ENCODE peak calls at places on chromosomes 16 and 17, in five cellular contexts. B, E, P, O and Q are unnamed samples.

GRCh38 chr17:18246880-18247612 is 11.5 kb downstream of the FLII start:
- DNase-seq in B (peak), E (peak), P (peak), O (peak), Q (no peak)

GRCh38 chr17:64155751-64156544 is 26.0 kb upstream of the ERN1 start:
- DNase-seq in B (peak), E (peak), P (no peak), O (peak), Q (no peak)

GRCh38 chr16:31478956-31479355 is 4.0 kb upstream of the SLC5A2 start:
- DNase-seq in B (no peak), E (no peak), P (no peak), O (no peak), Q (no peak)

GRCh38 chr17:82120148-82120547 is 22.1 kb upstream of the FASN start:
- DNase-seq in B (peak), E (no peak), P (peak), O (no peak), Q (no peak)

GRCh38 chr17:47714773-47715396 is 18.2 kb upstream of the TBX21 start:
- DNase-seq in B (no peak), E (no peak), P (no peak), O (no peak), Q (no peak)

GRCh38 chr17:73623247-73623646 is 21.0 kb downstream of the SDK2 start:
- DNase-seq in B (no peak), E (no peak), P (no peak), O (no peak), Q (no peak)

GRCh38 chr17:40319651-40320550 is 10.9 kb downstream of the RARA start:
- DNase-seq in B (peak), E (no peak), P (peak), O (no peak), Q (no peak)

GRCh38 chr16:67406111-67406593 is 10.1 kb downstream of the ZDHHC1 start:
- DNase-seq in B (peak), E (no peak), P (no peak), O (no peak), Q (no peak)

GRCh38 chr17:39928868-39929651 is 1.5 kb downstream of the LRRC3C start:
- DNase-seq in B (peak), E (no peak), P (no peak), O (peak), Q (no peak)

GRCh38 chr16:57889960-57890751 is 80.8 kb downstream of the CNGB1 start:
- DNase-seq in B (peak), E (no peak), P (no peak), O (no peak), Q (no peak)

GRCh38 chr16:3471518-3472176 is 23.6 kb downstream of the C16orf90 start:
- DNase-seq in B (no peak), E (no peak), P (no peak), O (no peak), Q (no peak)

GRCh38 chr17:67514998-67515397 is 137.9 kb downstream of the PITPNC1 start:
- DNase-seq in B (no peak), E (no peak), P (no peak), O (no peak), Q (no peak)

GRCh38 chr16:66359012-66359411 is 7.5 kb upstream of the CDH5 start:
- DNase-seq in B (peak), E (no peak), P (no peak), O (peak), Q (peak)

GRCh38 chr16:86956437-86956836 is 360.8 kb downstream of the C16orf95 start:
- DNase-seq in B (no peak), E (no peak), P (no peak), O (no peak), Q (no peak)

GRCh38 chr16:10338426-10338825 is 47.4 kb upstream of the ATF7IP2 start:
- DNase-seq in B (no peak), E (no peak), P (peak), O (peak), Q (no peak)

GRCh38 chr16:57801098-57801855 is 1.0 kb downstream of the KIFC3 start:
- DNase-seq in B (peak), E (peak), P (peak), O (peak), Q (no peak)

GRCh38 chr17:633133-633532 is 81.5 kb downstream of the VPS53 start:
- DNase-seq in B (peak), E (no peak), P (no peak), O (no peak), Q (no peak)

GRCh38 chr16:78844682-78845081 is 745.2 kb downstream of the WWOX start:
- DNase-seq in B (no peak), E (peak), P (no peak), O (no peak), Q (no peak)

GRCh38 chr16:30715777-30716445 is 16.9 kb downstream of the SRCAP start:
- DNase-seq in B (peak), E (no peak), P (no peak), O (peak), Q (no peak)

GRCh38 chr17:78252701-78253635 is 21.5 kb downstream of the TMEM235 start:
- DNase-seq in B (peak), E (no peak), P (no peak), O (no peak), Q (no peak)

GRCh38 chr17:35972066-35972465 is 9.2 kb downstream of the CCL16 start:
- DNase-seq in B (no peak), E (no peak), P (no peak), O (no peak), Q (no peak)

GRCh38 chr16:21100447-21100846 is 50.2 kb downstream of the DNAH3 start:
- DNase-seq in B (peak), E (no peak), P (peak), O (peak), Q (no peak)

GRCh38 chr16:87244646-87245197 is 72.5 kb downstream of the C16orf95 start:
- DNase-seq in B (no peak), E (no peak), P (no peak), O (no peak), Q (no peak)

DNA sequence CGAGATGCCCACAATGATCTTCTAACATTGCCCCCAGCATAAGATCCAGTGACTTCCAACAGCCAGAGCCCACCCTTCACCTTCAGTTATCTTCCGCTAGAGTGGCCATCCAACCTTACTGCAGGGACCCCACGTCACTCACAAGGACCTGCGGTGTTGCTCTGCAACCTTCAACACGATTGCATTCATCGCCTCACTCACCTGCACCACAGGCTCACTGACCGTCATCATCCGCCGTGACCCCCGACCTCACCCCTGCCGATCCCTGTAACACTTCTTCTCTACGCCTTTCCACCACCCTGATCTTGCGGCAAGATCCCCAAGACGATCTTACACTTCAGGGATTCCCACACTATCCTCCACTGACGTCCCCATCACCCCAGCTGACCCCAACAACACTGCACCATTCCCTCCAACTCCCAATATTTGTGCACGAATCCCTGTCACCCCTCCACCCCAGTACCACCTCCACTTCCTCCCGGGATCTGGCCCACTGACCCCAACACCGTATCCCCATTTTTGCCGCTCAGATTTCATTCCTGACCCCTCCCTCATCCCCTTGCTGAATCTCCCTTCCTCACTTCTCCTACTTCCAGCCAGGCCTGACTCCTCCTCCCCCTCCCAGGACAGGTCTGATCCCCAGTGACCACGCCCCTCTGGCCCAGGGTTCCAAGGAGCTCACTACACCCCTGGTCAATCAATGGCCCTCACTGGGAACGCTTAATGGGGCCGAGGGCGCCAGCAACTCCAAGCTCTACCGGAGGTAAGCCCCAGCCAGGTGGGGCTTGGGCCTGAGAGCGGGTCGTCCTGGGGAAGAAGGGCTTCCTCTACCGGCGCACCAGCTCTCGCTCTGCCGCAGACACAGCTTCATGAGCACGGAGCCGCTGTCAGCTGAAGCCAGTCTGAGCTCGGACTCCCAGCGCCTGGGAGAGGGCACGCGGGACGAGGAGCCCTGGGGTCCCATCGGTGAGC is 7.6 kb downstream of the RUNDC3A start:
- DNase-seq in B (no peak), E (peak), P (no peak), O (no peak), Q (no peak)
- H3K4me2 ChIP-seq in B (peak), E (peak), P (peak), O (peak), Q (peak)

DNA sequence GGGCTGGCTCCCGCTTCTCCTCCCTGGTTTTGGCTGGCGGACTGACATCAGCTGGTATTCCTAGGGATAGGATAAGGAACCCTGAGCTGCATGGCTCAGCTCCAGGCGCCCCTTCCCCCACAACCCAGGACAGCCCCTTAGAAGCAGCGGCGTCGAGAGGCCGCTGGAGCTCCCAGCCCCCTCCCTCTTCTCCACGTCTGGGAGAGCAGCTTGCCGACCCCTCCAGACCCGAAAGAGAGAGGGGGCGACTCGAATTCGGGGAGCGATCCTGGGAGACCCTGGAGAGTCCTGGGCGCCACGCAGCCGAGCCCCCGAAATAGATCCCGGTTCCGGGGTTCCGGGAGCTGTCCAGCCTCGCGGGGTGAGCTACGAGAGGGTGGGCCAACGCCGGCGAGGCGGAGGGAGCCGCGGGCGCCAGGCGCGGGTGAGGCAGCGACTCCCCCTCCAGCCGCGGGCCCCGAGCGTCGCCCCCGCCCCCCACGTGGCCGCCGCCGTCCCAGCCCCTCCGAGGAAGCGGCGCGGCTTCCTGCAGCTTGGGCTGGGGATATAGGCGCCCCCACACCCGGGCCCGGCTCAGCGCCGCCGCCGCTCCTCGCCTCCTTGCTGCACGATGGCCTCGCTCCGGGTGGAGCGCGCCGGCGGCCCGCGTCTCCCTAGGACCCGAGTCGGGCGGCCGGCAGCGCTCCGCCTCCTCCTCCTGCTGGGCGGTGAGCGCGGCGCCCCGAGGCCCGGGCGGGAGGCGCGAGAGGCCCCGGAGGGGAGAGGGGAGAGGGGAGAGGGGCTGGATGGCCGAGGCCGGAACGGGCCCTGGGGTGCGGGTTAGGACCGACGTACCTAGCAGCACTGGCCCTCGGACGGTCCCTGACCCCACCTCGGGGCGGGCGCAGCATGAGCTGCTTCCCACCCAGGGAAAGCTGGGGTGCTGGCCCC is at the start of gene RAMP2:
- DNase-seq in B (peak), E (peak), P (peak), O (no peak), Q (no peak)
- H2AFZ ChIP-seq in B (peak), E (peak), P (peak), O (peak), Q (peak)

DNA sequence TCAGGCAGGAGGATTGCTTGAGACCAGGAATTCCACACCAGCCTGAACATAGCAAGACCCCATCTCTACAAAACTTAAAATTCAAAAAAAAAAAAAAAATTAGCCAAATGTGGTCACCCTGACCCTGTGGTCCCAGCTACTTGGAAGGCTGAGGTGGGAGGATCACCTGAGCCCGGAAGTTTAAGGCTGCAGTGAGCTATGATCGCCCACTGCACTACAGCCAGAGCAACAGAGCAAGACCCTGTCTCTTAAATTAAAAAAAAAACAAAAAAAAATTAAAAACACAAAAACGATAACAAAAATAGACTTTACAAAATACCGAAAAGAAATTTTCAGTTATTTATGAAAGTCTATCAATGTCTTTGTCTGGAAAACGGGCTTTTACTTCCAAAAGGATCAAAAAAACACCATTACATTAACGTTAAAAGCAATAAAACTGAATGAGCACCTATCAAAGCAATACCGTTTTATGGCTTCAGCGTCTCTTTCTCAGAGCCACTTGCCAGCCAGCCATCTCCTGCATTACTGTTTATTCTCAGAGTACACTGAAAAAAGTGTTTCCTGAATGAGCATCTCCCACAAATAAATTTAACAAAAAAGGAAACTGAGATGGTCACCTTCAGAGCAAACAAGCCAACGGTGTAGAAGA is 6.1 kb downstream of the USP7 start:
- DNase-seq in B (no peak), E (no peak), P (no peak), O (no peak), Q (no peak)
- H3K4me2 ChIP-seq in B (peak), E (peak), P (peak), O (no peak), Q (no peak)

GRCh38 chr17:51260960-51261958 is 913 bp downstream of the UTP18 start:
- DNase-seq in B (peak), E (peak), P (peak), O (no peak), Q (no peak)
- H2AFZ ChIP-seq in B (peak), E (peak), P (peak), O (peak), Q (peak)

DNA sequence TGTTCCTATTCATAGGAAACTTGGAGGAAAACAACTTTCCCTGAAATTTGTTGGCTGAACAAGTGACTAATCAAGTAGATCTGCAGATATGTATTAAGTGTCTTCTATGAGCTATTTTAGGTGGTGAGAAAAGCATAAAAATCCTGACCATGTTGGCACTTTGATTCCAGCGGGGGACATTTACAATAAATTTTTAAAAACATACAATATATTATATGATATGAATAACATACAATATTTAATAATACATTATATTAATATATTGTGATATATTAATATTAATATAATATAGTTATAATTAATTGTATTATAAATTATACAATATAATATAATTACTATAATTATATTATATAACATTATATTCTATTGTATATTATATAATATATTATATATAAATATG is 362.9 kb upstream of the SOX9 start:
- DNase-seq in B (no peak), E (no peak), P (no peak), O (no peak), Q (no peak)
- H3K4me2 ChIP-seq in B (no peak), E (no peak), P (no peak), O (no peak), Q (no peak)

DNA sequence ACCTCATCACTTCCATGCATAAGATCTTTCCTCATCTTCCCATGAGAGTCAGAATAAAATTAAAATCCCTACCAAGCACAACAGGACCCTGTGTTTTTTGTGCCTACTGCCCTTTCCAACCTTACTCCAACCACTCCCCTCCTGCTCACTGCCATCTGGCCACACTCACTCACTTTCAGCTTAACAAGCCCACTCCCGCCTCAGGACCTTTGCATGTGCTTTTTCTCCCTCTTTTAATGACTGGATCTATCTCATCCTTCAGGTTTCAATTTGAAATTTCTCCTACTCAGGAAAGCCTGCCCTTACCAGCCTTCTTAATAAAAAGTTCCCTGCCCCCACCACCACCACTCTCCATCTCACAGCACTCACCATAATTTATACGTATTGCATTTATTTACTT is 14.7 kb downstream of the C17orf67 start:
- DNase-seq in B (no peak), E (no peak), P (no peak), O (no peak), Q (no peak)
- H2AFZ ChIP-seq in B (peak), E (no peak), P (no peak), O (no peak), Q (no peak)

GRCh38 chr17:77098884-77099545 is 41.8 kb upstream of the SEC14L1 start:
- DNase-seq in B (peak), E (no peak), P (peak), O (peak), Q (no peak)
- H3K4me2 ChIP-seq in B (peak), E (no peak), P (no peak), O (no peak), Q (no peak)

GRCh38 chr17:44539664-44540063 is 17.6 kb upstream of the FZD2 start:
- DNase-seq in B (no peak), E (peak), P (no peak), O (no peak), Q (no peak)
- H2AFZ ChIP-seq in B (no peak), E (peak), P (peak), O (no peak), Q (no peak)